ENCODE peak calls at places on chromosomes 12 and 14, in six cellular contexts. One of them, this sample, is unnamed.

GRCh38 chr14:52900731-52901130 is 50.1 kb downstream of the FERMT2 start:
- DNase-seq in foreskin keratinocyte: peak
- DNase-seq in fibroblast of mammary gland: no peak
- DNase-seq in GM04503: no peak
- DNase-seq in activated CD8-positive, alpha-beta memory T cell treated with anti-CD3 and anti-CD28 coated beads, Interleukin-2, amount 10 ng/mL, durations not matched to agents 7 days and 5 days: no peak
- DNase-seq in kidney epithelial cell: no peak
- DNase-seq in this sample: no peak

GRCh38 chr12:51323966-51324895 is at the start of gene BIN2:
- DNase-seq in foreskin keratinocyte: no peak
- DNase-seq in fibroblast of mammary gland: no peak
- DNase-seq in GM04503: no peak
- DNase-seq in activated CD8-positive, alpha-beta memory T cell treated with anti-CD3 and anti-CD28 coated beads, Interleukin-2, amount 10 ng/mL, durations not matched to agents 7 days and 5 days: peak
- DNase-seq in kidney epithelial cell: no peak
- DNase-seq in this sample: no peak

GRCh38 chr12:120242275-120242799 is 23.2 kb downstream of the PXN start:
- DNase-seq in foreskin keratinocyte: no peak
- DNase-seq in fibroblast of mammary gland: no peak
- DNase-seq in GM04503: no peak
- DNase-seq in activated CD8-positive, alpha-beta memory T cell treated with anti-CD3 and anti-CD28 coated beads, Interleukin-2, amount 10 ng/mL, durations not matched to agents 7 days and 5 days: no peak
- DNase-seq in kidney epithelial cell: no peak
- DNase-seq in this sample: no peak

GRCh38 chr12:130572553-130572952 is 143.5 kb downstream of the RIMBP2 start:
- DNase-seq in foreskin keratinocyte: no peak
- DNase-seq in fibroblast of mammary gland: no peak
- DNase-seq in GM04503: no peak
- DNase-seq in activated CD8-positive, alpha-beta memory T cell treated with anti-CD3 and anti-CD28 coated beads, Interleukin-2, amount 10 ng/mL, durations not matched to agents 7 days and 5 days: no peak
- DNase-seq in kidney epithelial cell: no peak
- DNase-seq in this sample: no peak

GRCh38 chr12:95701722-95702418 is 88.7 kb downstream of the NTN4 start:
- DNase-seq in foreskin keratinocyte: peak
- DNase-seq in fibroblast of mammary gland: no peak
- DNase-seq in GM04503: no peak
- DNase-seq in activated CD8-positive, alpha-beta memory T cell treated with anti-CD3 and anti-CD28 coated beads, Interleukin-2, amount 10 ng/mL, durations not matched to agents 7 days and 5 days: no peak
- DNase-seq in kidney epithelial cell: peak
- DNase-seq in this sample: no peak

GRCh38 chr12:6204533-6205143 is 4.4 kb downstream of the CD9 start:
- DNase-seq in foreskin keratinocyte: peak
- DNase-seq in fibroblast of mammary gland: no peak
- DNase-seq in GM04503: no peak
- DNase-seq in activated CD8-positive, alpha-beta memory T cell treated with anti-CD3 and anti-CD28 coated beads, Interleukin-2, amount 10 ng/mL, durations not matched to agents 7 days and 5 days: no peak
- DNase-seq in kidney epithelial cell: no peak
- DNase-seq in this sample: no peak

GRCh38 chr14:68011629-68012028 is 192.1 kb downstream of the RAD51B start:
- DNase-seq in foreskin keratinocyte: no peak
- DNase-seq in fibroblast of mammary gland: peak
- DNase-seq in GM04503: no peak
- DNase-seq in activated CD8-positive, alpha-beta memory T cell treated with anti-CD3 and anti-CD28 coated beads, Interleukin-2, amount 10 ng/mL, durations not matched to agents 7 days and 5 days: no peak
- DNase-seq in kidney epithelial cell: no peak
- DNase-seq in this sample: no peak

GRCh38 chr12:22396253-22396652 is 61.7 kb upstream of the ST8SIA1 start:
- DNase-seq in foreskin keratinocyte: no peak
- DNase-seq in fibroblast of mammary gland: no peak
- DNase-seq in GM04503: no peak
- DNase-seq in activated CD8-positive, alpha-beta memory T cell treated with anti-CD3 and anti-CD28 coated beads, Interleukin-2, amount 10 ng/mL, durations not matched to agents 7 days and 5 days: no peak
- DNase-seq in kidney epithelial cell: no peak
- DNase-seq in this sample: no peak

GRCh38 chr12:256958-257357 is 5.7 kb downstream of the SLC6A13 start:
- DNase-seq in foreskin keratinocyte: no peak
- DNase-seq in fibroblast of mammary gland: no peak
- DNase-seq in GM04503: no peak
- DNase-seq in activated CD8-positive, alpha-beta memory T cell treated with anti-CD3 and anti-CD28 coated beads, Interleukin-2, amount 10 ng/mL, durations not matched to agents 7 days and 5 days: no peak
- DNase-seq in kidney epithelial cell: no peak
- DNase-seq in this sample: no peak

GRCh38 chr12:79331870-79332269 is 358.9 kb downstream of the PAWR start:
- DNase-seq in foreskin keratinocyte: no peak
- DNase-seq in fibroblast of mammary gland: no peak
- DNase-seq in GM04503: no peak
- DNase-seq in activated CD8-positive, alpha-beta memory T cell treated with anti-CD3 and anti-CD28 coated beads, Interleukin-2, amount 10 ng/mL, durations not matched to agents 7 days and 5 days: no peak
- DNase-seq in kidney epithelial cell: no peak
- DNase-seq in this sample: no peak

GRCh38 chr14:38999949-39000348 is 103.1 kb downstream of the SEC23A start:
- DNase-seq in foreskin keratinocyte: no peak
- DNase-seq in fibroblast of mammary gland: no peak
- DNase-seq in GM04503: no peak
- DNase-seq in activated CD8-positive, alpha-beta memory T cell treated with anti-CD3 and anti-CD28 coated beads, Interleukin-2, amount 10 ng/mL, durations not matched to agents 7 days and 5 days: no peak
- DNase-seq in kidney epithelial cell: no peak
- DNase-seq in this sample: no peak

GRCh38 chr12:5615760-5616159 is 183.9 kb downstream of the NTF3 start:
- DNase-seq in foreskin keratinocyte: no peak
- DNase-seq in fibroblast of mammary gland: no peak
- DNase-seq in GM04503: no peak
- DNase-seq in activated CD8-positive, alpha-beta memory T cell treated with anti-CD3 and anti-CD28 coated beads, Interleukin-2, amount 10 ng/mL, durations not matched to agents 7 days and 5 days: no peak
- DNase-seq in kidney epithelial cell: no peak
- DNase-seq in this sample: no peak

GRCh38 chr14:94341654-94342333 is 18.7 kb upstream of the SERPINA6 start:
- DNase-seq in foreskin keratinocyte: no peak
- DNase-seq in fibroblast of mammary gland: no peak
- DNase-seq in GM04503: no peak
- DNase-seq in activated CD8-positive, alpha-beta memory T cell treated with anti-CD3 and anti-CD28 coated beads, Interleukin-2, amount 10 ng/mL, durations not matched to agents 7 days and 5 days: no peak
- DNase-seq in kidney epithelial cell: no peak
- DNase-seq in this sample: no peak

GRCh38 chr14:76923422-76924362 is 97.5 kb downstream of the LRRC74A start:
- DNase-seq in foreskin keratinocyte: no peak
- DNase-seq in fibroblast of mammary gland: no peak
- DNase-seq in GM04503: no peak
- DNase-seq in activated CD8-positive, alpha-beta memory T cell treated with anti-CD3 and anti-CD28 coated beads, Interleukin-2, amount 10 ng/mL, durations not matched to agents 7 days and 5 days: no peak
- DNase-seq in kidney epithelial cell: no peak
- DNase-seq in this sample: no peak

GRCh38 chr12:112524676-112525425 is 106.1 kb downstream of the PTPN11 start:
- DNase-seq in foreskin keratinocyte: peak
- DNase-seq in fibroblast of mammary gland: peak
- DNase-seq in GM04503: no peak
- DNase-seq in activated CD8-positive, alpha-beta memory T cell treated with anti-CD3 and anti-CD28 coated beads, Interleukin-2, amount 10 ng/mL, durations not matched to agents 7 days and 5 days: no peak
- DNase-seq in kidney epithelial cell: peak
- DNase-seq in this sample: no peak

GRCh38 chr14:75279153-75279738 is 618 bp downstream of the FOS start:
- DNase-seq in foreskin keratinocyte: peak
- DNase-seq in fibroblast of mammary gland: peak
- DNase-seq in GM04503: no peak
- DNase-seq in activated CD8-positive, alpha-beta memory T cell treated with anti-CD3 and anti-CD28 coated beads, Interleukin-2, amount 10 ng/mL, durations not matched to agents 7 days and 5 days: peak
- DNase-seq in kidney epithelial cell: no peak
- DNase-seq in this sample: peak

GRCh38 chr12:65460076-65460475 is 181.6 kb downstream of the MSRB3 start:
- DNase-seq in foreskin keratinocyte: no peak
- DNase-seq in fibroblast of mammary gland: no peak
- DNase-seq in GM04503: no peak
- DNase-seq in activated CD8-positive, alpha-beta memory T cell treated with anti-CD3 and anti-CD28 coated beads, Interleukin-2, amount 10 ng/mL, durations not matched to agents 7 days and 5 days: no peak
- DNase-seq in kidney epithelial cell: no peak
- DNase-seq in this sample: no peak

GRCh38 chr14:73250317-73250713 is 13.0 kb downstream of the PAPLN start:
- DNase-seq in foreskin keratinocyte: no peak
- DNase-seq in fibroblast of mammary gland: no peak
- DNase-seq in GM04503: no peak
- DNase-seq in activated CD8-positive, alpha-beta memory T cell treated with anti-CD3 and anti-CD28 coated beads, Interleukin-2, amount 10 ng/mL, durations not matched to agents 7 days and 5 days: no peak
- DNase-seq in kidney epithelial cell: no peak
- DNase-seq in this sample: no peak

GRCh38 chr14:59281613-59282012 is 93.1 kb downstream of the DAAM1 start:
- DNase-seq in foreskin keratinocyte: peak
- DNase-seq in fibroblast of mammary gland: peak
- DNase-seq in GM04503: peak
- DNase-seq in activated CD8-positive, alpha-beta memory T cell treated with anti-CD3 and anti-CD28 coated beads, Interleukin-2, amount 10 ng/mL, durations not matched to agents 7 days and 5 days: no peak
- DNase-seq in kidney epithelial cell: no peak
- DNase-seq in this sample: no peak

GRCh38 chr12:109464642-109465351 is 12.3 kb downstream of the KCTD10 start:
- DNase-seq in foreskin keratinocyte: no peak
- DNase-seq in fibroblast of mammary gland: peak
- DNase-seq in GM04503: no peak
- DNase-seq in activated CD8-positive, alpha-beta memory T cell treated with anti-CD3 and anti-CD28 coated beads, Interleukin-2, amount 10 ng/mL, durations not matched to agents 7 days and 5 days: no peak
- DNase-seq in kidney epithelial cell: no peak
- DNase-seq in this sample: no peak

GRCh38 chr12:109637341-109637740 is 63.7 kb downstream of the MVK start:
- DNase-seq in foreskin keratinocyte: no peak
- DNase-seq in fibroblast of mammary gland: no peak
- DNase-seq in GM04503: no peak
- DNase-seq in activated CD8-positive, alpha-beta memory T cell treated with anti-CD3 and anti-CD28 coated beads, Interleukin-2, amount 10 ng/mL, durations not matched to agents 7 days and 5 days: no peak
- DNase-seq in kidney epithelial cell: no peak
- DNase-seq in this sample: peak

GRCh38 chr14:62792578-62792977 is 252.7 kb downstream of the KCNH5 start:
- DNase-seq in foreskin keratinocyte: no peak
- DNase-seq in fibroblast of mammary gland: no peak
- DNase-seq in GM04503: no peak
- DNase-seq in activated CD8-positive, alpha-beta memory T cell treated with anti-CD3 and anti-CD28 coated beads, Interleukin-2, amount 10 ng/mL, durations not matched to agents 7 days and 5 days: no peak
- DNase-seq in kidney epithelial cell: no peak
- DNase-seq in this sample: no peak

GRCh38 chr12:70733385-70733784 is 96.2 kb upstream of the PTPRB start:
- DNase-seq in foreskin keratinocyte: peak
- DNase-seq in fibroblast of mammary gland: peak
- DNase-seq in GM04503: peak
- DNase-seq in activated CD8-positive, alpha-beta memory T cell treated with anti-CD3 and anti-CD28 coated beads, Interleukin-2, amount 10 ng/mL, durations not matched to agents 7 days and 5 days: no peak
- DNase-seq in kidney epithelial cell: no peak
- DNase-seq in this sample: peak

This sample was measured in NCI-H526 treated with DMSO at 0.1 percent for 48 hours.